ENCODE peak calls at places on chromosomes 12 and 14, in nine cellular contexts. Z, X, Y, D, P, O, T, S and C are unnamed samples.

GRCh38 chr14:50830932-50831703 is at the start of gene NIN:
- DNase-seq in Y (peak; percentile 79), D (peak; percentile 75), X (peak; percentile 37), O (peak; percentile 73), Z (peak; percentile 92), S (peak; percentile 70), P (peak; percentile 82), T (peak; percentile 90), C (peak; percentile 70)

GRCh38 chr12:104596128-104596799 is 139.5 kb downstream of the CHST11 start:
- DNase-seq in D (no peak), X (no peak), Z (no peak), O (no peak), T (peak; percentile 36), S (peak; percentile 37), Y (no peak), P (no peak), C (no peak)

GRCh38 chr14:24817638-24818053 is 183.7 kb upstream of the GZMB start:
- DNase-seq in T (peak; percentile 37), O (no peak), Y (no peak), P (no peak), D (peak; percentile 20), X (no peak), S (no peak), Z (no peak), C (no peak)

GRCh38 chr14:34374998-34375740 is 86.9 kb downstream of the SPTSSA start:
- DNase-seq in O (no peak), T (no peak), P (no peak), S (peak; percentile 25), X (no peak), Z (peak; percentile 80), Y (no peak), D (no peak), C (no peak)

GRCh38 chr12:52029686-52030085 is 21.6 kb upstream of the NR4A1 start:
- DNase-seq in S (no peak), X (no peak), T (peak; percentile 72), D (no peak), Z (peak; percentile 25), P (no peak), Y (no peak), O (no peak), C (no peak)

GRCh38 chr12:96246926-96247566 is 52.9 kb downstream of the ELK3 start:
- DNase-seq in T (no peak), X (no peak), D (no peak), Z (no peak), S (no peak), Y (no peak), P (no peak), O (no peak), C (no peak)

GRCh38 chr12:30926243-30927209 is at the start of gene TSPAN11:
- DNase-seq in P (no peak), Z (no peak), X (no peak), Y (no peak), D (peak; percentile 52), S (no peak), T (peak; percentile 48), O (no peak), C (no peak)

GRCh38 chr12:42039146-42039545 is 105.5 kb downstream of the GXYLT1 start:
- DNase-seq in O (no peak), Z (peak; percentile 67), Y (no peak), S (no peak), X (no peak), T (no peak), D (no peak), P (no peak), C (no peak)

GRCh38 chr12:108814462-108815211 is 42.7 kb downstream of the SSH1 start:
- DNase-seq in T (peak; percentile 70), P (no peak), D (no peak), O (no peak), Z (no peak), S (no peak), Y (no peak), X (no peak), C (no peak)

GRCh38 chr14:101527987-101528386 is 33.3 kb upstream of the DIO3 start:
- DNase-seq in O (no peak), T (no peak), Y (no peak), X (no peak), P (no peak), Z (no peak), D (no peak), S (no peak), C (no peak)

GRCh38 chr12:9951026-9951652 is 19.0 kb upstream of the CLEC2A start:
- DNase-seq in D (no peak), Y (peak; percentile 24), S (no peak), X (peak; percentile 8), T (no peak), O (no peak), P (peak; percentile 60), Z (no peak), C (peak; percentile 34)

GRCh38 chr12:30679250-30679649 is 16.4 kb downstream of the IPO8 start:
- DNase-seq in S (no peak), O (no peak), D (no peak), Z (no peak), Y (no peak), X (no peak), T (no peak), P (no peak), C (no peak)

GRCh38 chr12:52147983-52148540 is 43.8 kb downstream of the KRT80 start:
- DNase-seq in D (peak; percentile 85), T (no peak), Y (no peak), P (no peak), O (no peak), Z (no peak), X (no peak), S (no peak), C (no peak)

GRCh38 chr14:99315197-99315596 is 43.2 kb upstream of the BCL11B start:
- DNase-seq in P (no peak), O (no peak), Z (no peak), Y (no peak), X (no peak), S (no peak), T (no peak), D (no peak), C (no peak)

GRCh38 chr14:89507926-89508460 is 91.0 kb upstream of the FOXN3 start:
- DNase-seq in Y (no peak), Z (peak; percentile 89), D (no peak), T (no peak), O (no peak), P (no peak), S (no peak), X (no peak), C (no peak)

GRCh38 chr12:67982165-67982563 is 7.1 kb upstream of the IFNG-AS1 start:
- DNase-seq in T (no peak), Z (no peak), Y (no peak), O (no peak), S (no peak), D (no peak), P (no peak), X (no peak), C (no peak)

GRCh38 chr14:21894003-21894897 is 220.6 kb upstream of the OR4E1 start:
- DNase-seq in Y (peak; percentile 55), D (no peak), O (peak; percentile 51), T (no peak), Z (peak; percentile 35), S (no peak), P (peak; percentile 63), X (peak; percentile 17), C (peak; percentile 32)

GRCh38 chr14:68297871-68298468 is 478.4 kb downstream of the RAD51B start:
- DNase-seq in X (no peak), Y (no peak), S (no peak), Z (peak; percentile 32), P (no peak), T (no peak), D (no peak), O (no peak), C (no peak)

GRCh38 chr14:36479344-36479743 is 40.7 kb downstream of the NKX2-1 start:
- DNase-seq in X (no peak), D (no peak), Y (no peak), O (no peak), T (no peak), Z (no peak), P (no peak), S (no peak), C (no peak)

GRCh38 chr14:104591506-104592291 is 12.1 kb downstream of the C14orf180 start:
- DNase-seq in P (no peak), X (no peak), S (no peak), O (no peak), Z (no peak), T (peak; percentile 24), Y (no peak), D (no peak), C (no peak)

GRCh38 chr12:100267603-100268281 is 765 bp downstream of the SCYL2 start:
- DNase-seq in S (no peak), X (no peak), Z (peak; percentile 30), O (peak; percentile 11), D (no peak), Y (no peak), T (no peak), P (peak; percentile 50), C (no peak)

GRCh38 chr14:69804902-69805301 is 7.9 kb upstream of the SLC10A1 start:
- DNase-seq in X (no peak), D (no peak), T (no peak), Z (no peak), Y (no peak), O (no peak), S (no peak), P (no peak), C (no peak)

GRCh38 chr14:68011629-68012028 is 192.1 kb downstream of the RAD51B start:
- DNase-seq in D (peak; percentile 65), T (no peak), Z (no peak), O (no peak), P (no peak), X (no peak), Y (no peak), S (no peak), C (no peak)

GRCh38 chr14:92794547-92794941 is 439 bp downstream of the GOLGA5 start:
- DNase-seq in S (no peak), O (no peak), T (peak; percentile 43), Y (no peak), X (no peak), Z (no peak), P (no peak), D (no peak), C (no peak)

GRCh38 chr12:109988903-109989302 is 7.3 kb downstream of the GIT2 start:
- DNase-seq in Z (no peak), P (no peak), S (no peak), O (no peak), D (no peak), Y (no peak), X (no peak), T (no peak), C (no peak)

GRCh38 chr12:24903305-24904088 is 45.4 kb downstream of the BCAT1 start:
- DNase-seq in P (no peak), O (no peak), Y (no peak), X (no peak), S (no peak), Z (no peak), T (no peak), D (no peak), C (no peak)

GRCh38 chr12:57332646-57333312 is 81.8 kb upstream of the STAC3 start:
- DNase-seq in P (no peak), Y (no peak), D (no peak), X (no peak), O (no peak), S (no peak), Z (peak; percentile 67), T (no peak), C (no peak)

GRCh38 chr12:58069268-58069967 is 128.1 kb downstream of the ATP23 start:
- DNase-seq in P (no peak), Z (no peak), S (no peak), O (no peak), Y (no peak), X (no peak), D (no peak), T (no peak), C (no peak)

GRCh38 chr14:74238974-74239847 is at the start of gene VSX2:
- DNase-seq in D (no peak), P (no peak), S (no peak), Z (no peak), X (no peak), T (no peak), Y (no peak), O (no peak), C (no peak)

GRCh38 chr14:95875831-95876768 is 532 bp upstream of the TUNAR start:
- DNase-seq in T (no peak), X (no peak), S (no peak), Y (no peak), Z (no peak), D (no peak), P (no peak), O (no peak), C (no peak)